ENCODE peak calls at places on chromosome 17, in eight cellular contexts. One of them, this sample, is unnamed.

GRCh38 chr17:62653831-62654829 is 26.7 kb downstream of the MRC2 start:
- DNase-seq in AG10803: peak; percentile 81
- DNase-seq in Jurkat, Clone E6-1: no peak
- DNase-seq in NCI-H2081: no peak
- DNase-seq in astrocyte of the spinal cord: peak; percentile 48
- DNase-seq in T-helper 2 cell: no peak
- DNase-seq in AG04449: no peak
- DNase-seq in AG04450: no peak
- DNase-seq in this sample: no peak

GRCh38 chr17:7034955-7035590 is 742 bp upstream of the SLC16A13 start:
- DNase-seq in T-helper 2 cell: peak; percentile 67
- DNase-seq in AG04449: no peak
- DNase-seq in Jurkat, Clone E6-1: peak; percentile 70
- DNase-seq in NCI-H2081: no peak
- DNase-seq in AG10803: no peak
- DNase-seq in AG04450: no peak
- DNase-seq in astrocyte of the spinal cord: no peak
- DNase-seq in this sample: peak; percentile 51

GRCh38 chr17:9115446-9116265 is 94.3 kb downstream of the NTN1 start:
- DNase-seq in T-helper 2 cell: no peak
- DNase-seq in AG10803: peak; percentile 63
- DNase-seq in AG04450: no peak
- DNase-seq in Jurkat, Clone E6-1: no peak
- DNase-seq in AG04449: no peak
- DNase-seq in astrocyte of the spinal cord: peak; percentile 65
- DNase-seq in NCI-H2081: no peak
- DNase-seq in this sample: no peak

GRCh38 chr17:39517224-39517623 is 55.9 kb downstream of the CDK12 start:
- DNase-seq in astrocyte of the spinal cord: peak; percentile 81
- DNase-seq in AG04450: no peak
- DNase-seq in T-helper 2 cell: no peak
- DNase-seq in NCI-H2081: no peak
- DNase-seq in AG10803: no peak
- DNase-seq in AG04449: no peak
- DNase-seq in Jurkat, Clone E6-1: no peak
- DNase-seq in this sample: no peak

GRCh38 chr17:31529841-31530251 is 138.4 kb downstream of the RAB11FIP4 start:
- DNase-seq in T-helper 2 cell: no peak
- DNase-seq in AG04450: no peak
- DNase-seq in AG10803: no peak
- DNase-seq in AG04449: no peak
- DNase-seq in NCI-H2081: no peak
- DNase-seq in astrocyte of the spinal cord: no peak
- DNase-seq in Jurkat, Clone E6-1: no peak
- DNase-seq in this sample: no peak

GRCh38 chr17:77127735-77128361 is 12.9 kb upstream of the SEC14L1 start:
- DNase-seq in T-helper 2 cell: peak; percentile 90
- DNase-seq in AG10803: no peak
- DNase-seq in Jurkat, Clone E6-1: no peak
- DNase-seq in astrocyte of the spinal cord: peak; percentile 87
- DNase-seq in AG04449: no peak
- DNase-seq in AG04450: no peak
- DNase-seq in NCI-H2081: no peak
- DNase-seq in this sample: peak; percentile 76

GRCh38 chr17:79556263-79556662 is 54.6 kb downstream of the RBFOX3 start:
- DNase-seq in astrocyte of the spinal cord: no peak
- DNase-seq in AG04449: no peak
- DNase-seq in AG10803: no peak
- DNase-seq in NCI-H2081: no peak
- DNase-seq in T-helper 2 cell: no peak
- DNase-seq in Jurkat, Clone E6-1: peak; percentile 24
- DNase-seq in AG04450: no peak
- DNase-seq in this sample: no peak

GRCh38 chr17:39750131-39751015 is 12.6 kb downstream of the GRB7 start:
- DNase-seq in NCI-H2081: peak; percentile 5
- DNase-seq in AG04449: no peak
- DNase-seq in T-helper 2 cell: no peak
- DNase-seq in AG04450: no peak
- DNase-seq in Jurkat, Clone E6-1: no peak
- DNase-seq in astrocyte of the spinal cord: no peak
- DNase-seq in AG10803: no peak
- DNase-seq in this sample: peak; percentile 33

GRCh38 chr17:62085511-62086408 is 20.7 kb upstream of the MED13 start:
- DNase-seq in astrocyte of the spinal cord: peak; percentile 73
- DNase-seq in T-helper 2 cell: no peak
- DNase-seq in NCI-H2081: no peak
- DNase-seq in Jurkat, Clone E6-1: peak; percentile 78
- DNase-seq in AG04450: no peak
- DNase-seq in AG10803: peak; percentile 69
- DNase-seq in AG04449: no peak
- DNase-seq in this sample: peak; percentile 80

GRCh38 chr17:42311240-42312034 is 23.1 kb downstream of the STAT5A start:
- DNase-seq in astrocyte of the spinal cord: peak; percentile 68
- DNase-seq in Jurkat, Clone E6-1: peak; percentile 75
- DNase-seq in T-helper 2 cell: no peak
- DNase-seq in AG04449: peak; percentile 50
- DNase-seq in AG04450: peak; percentile 86
- DNase-seq in NCI-H2081: peak; percentile 41
- DNase-seq in AG10803: peak; percentile 93
- DNase-seq in this sample: no peak